ENCODE peak calls at places on chromosomes 3 and 15, in seven cellular contexts. One of them, this sample, is unnamed.

GRCh38 chr15:83288381-83288801 is 3.9 kb upstream of the BNC1 start:
- DNase-seq in epithelial cell of esophagus: peak
- DNase-seq in GM06990: no peak
- DNase-seq in heart left ventricle: no peak
- DNase-seq in progenitor cell of endocrine pancreas: no peak
- DNase-seq in breast epithelium: peak
- DNase-seq in type B pancreatic cell: no peak
- DNase-seq in this sample: peak

GRCh38 chr3:133574260-133574881 is 885 bp downstream of the CDV3 start:
- DNase-seq in epithelial cell of esophagus: peak
- DNase-seq in GM06990: peak
- DNase-seq in heart left ventricle: peak
- DNase-seq in progenitor cell of endocrine pancreas: peak
- DNase-seq in breast epithelium: peak
- DNase-seq in type B pancreatic cell: peak
- DNase-seq in this sample: peak

GRCh38 chr3:4821975-4822374 is 157.3 kb upstream of the BHLHE40 start:
- DNase-seq in epithelial cell of esophagus: no peak
- DNase-seq in GM06990: no peak
- DNase-seq in heart left ventricle: no peak
- DNase-seq in progenitor cell of endocrine pancreas: no peak
- DNase-seq in breast epithelium: no peak
- DNase-seq in type B pancreatic cell: no peak
- DNase-seq in this sample: no peak

GRCh38 chr3:7800006-7800780 is 701.4 kb upstream of the LMCD1 start:
- DNase-seq in epithelial cell of esophagus: peak
- DNase-seq in GM06990: no peak
- DNase-seq in heart left ventricle: no peak
- DNase-seq in progenitor cell of endocrine pancreas: no peak
- DNase-seq in breast epithelium: no peak
- DNase-seq in type B pancreatic cell: no peak
- DNase-seq in this sample: peak

GRCh38 chr3:179410317-179410716 is 41.0 kb downstream of the GNB4 start:
- DNase-seq in epithelial cell of esophagus: peak
- DNase-seq in GM06990: no peak
- DNase-seq in heart left ventricle: no peak
- DNase-seq in progenitor cell of endocrine pancreas: no peak
- DNase-seq in breast epithelium: no peak
- DNase-seq in type B pancreatic cell: no peak
- DNase-seq in this sample: no peak

GRCh38 chr3:171813897-171814460 is 3.7 kb upstream of the PLD1 start:
- DNase-seq in epithelial cell of esophagus: no peak
- DNase-seq in GM06990: no peak
- DNase-seq in heart left ventricle: peak
- DNase-seq in progenitor cell of endocrine pancreas: no peak
- DNase-seq in breast epithelium: no peak
- DNase-seq in type B pancreatic cell: no peak
- DNase-seq in this sample: no peak

GRCh38 chr3:4531478-4532025 is 38.4 kb downstream of the ITPR1 start:
- DNase-seq in epithelial cell of esophagus: peak
- DNase-seq in GM06990: no peak
- DNase-seq in heart left ventricle: no peak
- DNase-seq in progenitor cell of endocrine pancreas: no peak
- DNase-seq in breast epithelium: no peak
- DNase-seq in type B pancreatic cell: no peak
- DNase-seq in this sample: peak

GRCh38 chr15:63763476-63764123 is 70.1 kb downstream of the HERC1 start:
- DNase-seq in epithelial cell of esophagus: peak
- DNase-seq in GM06990: peak
- DNase-seq in heart left ventricle: no peak
- DNase-seq in progenitor cell of endocrine pancreas: no peak
- DNase-seq in breast epithelium: no peak
- DNase-seq in type B pancreatic cell: no peak
- DNase-seq in this sample: no peak

GRCh38 chr15:36361351-36361870 is 218.0 kb upstream of the CDIN1 start:
- DNase-seq in epithelial cell of esophagus: peak
- DNase-seq in GM06990: no peak
- DNase-seq in heart left ventricle: no peak
- DNase-seq in progenitor cell of endocrine pancreas: no peak
- DNase-seq in breast epithelium: no peak
- DNase-seq in type B pancreatic cell: no peak
- DNase-seq in this sample: no peak

GRCh38 chr15:57500979-57501576 is 90.6 kb upstream of the MYZAP start:
- DNase-seq in epithelial cell of esophagus: peak
- DNase-seq in GM06990: no peak
- DNase-seq in heart left ventricle: no peak
- DNase-seq in progenitor cell of endocrine pancreas: no peak
- DNase-seq in breast epithelium: no peak
- DNase-seq in type B pancreatic cell: no peak
- DNase-seq in this sample: peak

GRCh38 chr3:56976666-56977560 is 83.6 kb upstream of the SPATA12 start:
- DNase-seq in epithelial cell of esophagus: no peak
- DNase-seq in GM06990: no peak
- DNase-seq in heart left ventricle: no peak
- DNase-seq in progenitor cell of endocrine pancreas: no peak
- DNase-seq in breast epithelium: no peak
- DNase-seq in type B pancreatic cell: no peak
- DNase-seq in this sample: peak

GRCh38 chr15:66948294-66948693 is 117.1 kb upstream of the SMAD3 start:
- DNase-seq in epithelial cell of esophagus: peak
- DNase-seq in GM06990: no peak
- DNase-seq in heart left ventricle: no peak
- DNase-seq in progenitor cell of endocrine pancreas: no peak
- DNase-seq in breast epithelium: no peak
- DNase-seq in type B pancreatic cell: no peak
- DNase-seq in this sample: peak

GRCh38 chr15:50149090-50149489 is 30.1 kb upstream of the ATP8B4 start:
- DNase-seq in epithelial cell of esophagus: peak
- DNase-seq in GM06990: no peak
- DNase-seq in heart left ventricle: no peak
- DNase-seq in progenitor cell of endocrine pancreas: no peak
- DNase-seq in breast epithelium: no peak
- DNase-seq in type B pancreatic cell: no peak
- DNase-seq in this sample: no peak

GRCh38 chr3:154730221-154730620 is 300.2 kb upstream of the GPR149 start:
- DNase-seq in epithelial cell of esophagus: peak
- DNase-seq in GM06990: no peak
- DNase-seq in heart left ventricle: no peak
- DNase-seq in progenitor cell of endocrine pancreas: no peak
- DNase-seq in breast epithelium: no peak
- DNase-seq in type B pancreatic cell: no peak
- DNase-seq in this sample: peak

GRCh38 chr3:71564361-71564760 is 19.2 kb downstream of the FOXP1 start:
- DNase-seq in epithelial cell of esophagus: peak
- DNase-seq in GM06990: no peak
- DNase-seq in heart left ventricle: no peak
- DNase-seq in progenitor cell of endocrine pancreas: no peak
- DNase-seq in breast epithelium: no peak
- DNase-seq in type B pancreatic cell: no peak
- DNase-seq in this sample: peak

GRCh38 chr15:37032091-37032775 is 68.1 kb downstream of the MEIS2 start:
- DNase-seq in epithelial cell of esophagus: no peak
- DNase-seq in GM06990: no peak
- DNase-seq in heart left ventricle: no peak
- DNase-seq in progenitor cell of endocrine pancreas: no peak
- DNase-seq in breast epithelium: no peak
- DNase-seq in type B pancreatic cell: no peak
- DNase-seq in this sample: no peak

GRCh38 chr3:149706905-149707304 is 45.4 kb downstream of the COMMD2 start:
- DNase-seq in epithelial cell of esophagus: no peak
- DNase-seq in GM06990: no peak
- DNase-seq in heart left ventricle: peak
- DNase-seq in progenitor cell of endocrine pancreas: no peak
- DNase-seq in breast epithelium: no peak
- DNase-seq in type B pancreatic cell: no peak
- DNase-seq in this sample: no peak

GRCh38 chr3:119841808-119842471 is 60.0 kb downstream of the NR1I2 start:
- DNase-seq in epithelial cell of esophagus: no peak
- DNase-seq in GM06990: no peak
- DNase-seq in heart left ventricle: no peak
- DNase-seq in progenitor cell of endocrine pancreas: no peak
- DNase-seq in breast epithelium: no peak
- DNase-seq in type B pancreatic cell: no peak
- DNase-seq in this sample: no peak

GRCh38 chr3:73284432-73284831 is 223.0 kb downstream of the EBLN2 start:
- DNase-seq in epithelial cell of esophagus: no peak
- DNase-seq in GM06990: no peak
- DNase-seq in heart left ventricle: no peak
- DNase-seq in progenitor cell of endocrine pancreas: no peak
- DNase-seq in breast epithelium: no peak
- DNase-seq in type B pancreatic cell: no peak
- DNase-seq in this sample: no peak

GRCh38 chr15:77104155-77104554 is 33.2 kb upstream of the TSPAN3 start:
- DNase-seq in epithelial cell of esophagus: no peak
- DNase-seq in GM06990: no peak
- DNase-seq in heart left ventricle: peak
- DNase-seq in progenitor cell of endocrine pancreas: no peak
- DNase-seq in breast epithelium: no peak
- DNase-seq in type B pancreatic cell: no peak
- DNase-seq in this sample: no peak

GRCh38 chr15:62889141-62889661 is 153.3 kb upstream of the TPM1 start:
- DNase-seq in epithelial cell of esophagus: no peak
- DNase-seq in GM06990: no peak
- DNase-seq in heart left ventricle: no peak
- DNase-seq in progenitor cell of endocrine pancreas: no peak
- DNase-seq in breast epithelium: no peak
- DNase-seq in type B pancreatic cell: no peak
- DNase-seq in this sample: no peak

GRCh38 chr3:43893721-43894120 is 203.0 kb downstream of the ABHD5 start:
- DNase-seq in epithelial cell of esophagus: peak
- DNase-seq in GM06990: no peak
- DNase-seq in heart left ventricle: no peak
- DNase-seq in progenitor cell of endocrine pancreas: no peak
- DNase-seq in breast epithelium: no peak
- DNase-seq in type B pancreatic cell: no peak
- DNase-seq in this sample: no peak

GRCh38 chr3:15206662-15207576 is 873 bp downstream of the CAPN7 start:
- DNase-seq in epithelial cell of esophagus: peak
- DNase-seq in GM06990: peak
- DNase-seq in heart left ventricle: no peak
- DNase-seq in progenitor cell of endocrine pancreas: no peak
- DNase-seq in breast epithelium: peak
- DNase-seq in type B pancreatic cell: peak
- DNase-seq in this sample: peak

GRCh38 chr15:74541494-74542191 is 623 bp downstream of the ARID3B start:
- DNase-seq in epithelial cell of esophagus: peak
- DNase-seq in GM06990: peak
- DNase-seq in heart left ventricle: peak
- DNase-seq in progenitor cell of endocrine pancreas: no peak
- DNase-seq in breast epithelium: peak
- DNase-seq in type B pancreatic cell: no peak
- DNase-seq in this sample: peak

GRCh38 chr3:41265823-41266273 is 66.5 kb downstream of the CTNNB1 start:
- DNase-seq in epithelial cell of esophagus: no peak
- DNase-seq in GM06990: no peak
- DNase-seq in heart left ventricle: no peak
- DNase-seq in progenitor cell of endocrine pancreas: no peak
- DNase-seq in breast epithelium: no peak
- DNase-seq in type B pancreatic cell: no peak
- DNase-seq in this sample: peak

GRCh38 chr15:70643783-70644125 is 119.6 kb downstream of the UACA start:
- DNase-seq in epithelial cell of esophagus: peak
- DNase-seq in GM06990: no peak
- DNase-seq in heart left ventricle: no peak
- DNase-seq in progenitor cell of endocrine pancreas: no peak
- DNase-seq in breast epithelium: no peak
- DNase-seq in type B pancreatic cell: no peak
- DNase-seq in this sample: peak

GRCh38 chr3:126081618-126082333 is 2.1 kb downstream of the SLC41A3 start:
- DNase-seq in epithelial cell of esophagus: peak
- DNase-seq in GM06990: peak
- DNase-seq in heart left ventricle: no peak
- DNase-seq in progenitor cell of endocrine pancreas: no peak
- DNase-seq in breast epithelium: peak
- DNase-seq in type B pancreatic cell: no peak
- DNase-seq in this sample: peak

GRCh38 chr15:70269331-70269911 is 171.7 kb upstream of the TLE3 start:
- DNase-seq in epithelial cell of esophagus: no peak
- DNase-seq in GM06990: no peak
- DNase-seq in heart left ventricle: no peak
- DNase-seq in progenitor cell of endocrine pancreas: no peak
- DNase-seq in breast epithelium: no peak
- DNase-seq in type B pancreatic cell: no peak
- DNase-seq in this sample: no peak

GRCh38 chr15:48064435-48064834 is 56.4 kb upstream of the SLC24A5 start:
- DNase-seq in epithelial cell of esophagus: no peak
- DNase-seq in GM06990: no peak
- DNase-seq in heart left ventricle: no peak
- DNase-seq in progenitor cell of endocrine pancreas: no peak
- DNase-seq in breast epithelium: no peak
- DNase-seq in type B pancreatic cell: no peak
- DNase-seq in this sample: no peak

GRCh38 chr15:76994001-76994400 is 925 bp upstream of the PSTPIP1 start:
- DNase-seq in epithelial cell of esophagus: peak
- DNase-seq in GM06990: no peak
- DNase-seq in heart left ventricle: no peak
- DNase-seq in progenitor cell of endocrine pancreas: no peak
- DNase-seq in breast epithelium: no peak
- DNase-seq in type B pancreatic cell: no peak
- DNase-seq in this sample: peak

GRCh38 chr3:142315083-142315482 is 89.7 kb upstream of the GK5 start:
- DNase-seq in epithelial cell of esophagus: peak
- DNase-seq in GM06990: no peak
- DNase-seq in heart left ventricle: no peak
- DNase-seq in progenitor cell of endocrine pancreas: no peak
- DNase-seq in breast epithelium: no peak
- DNase-seq in type B pancreatic cell: no peak
- DNase-seq in this sample: peak
- TF ChIP-seq CTCF in epithelial cell of esophagus: no peak
- TF ChIP-seq CTCF in GM06990: no peak
- TF ChIP-seq CTCF in heart left ventricle: no peak
- TF ChIP-seq CTCF in progenitor cell of endocrine pancreas: no peak
- TF ChIP-seq CTCF in breast epithelium: no peak
- TF ChIP-seq CTCF in type B pancreatic cell: no peak
- TF ChIP-seq CTCF in this sample: no peak

GRCh38 chr3:53342353-53342752 is 5.0 kb downstream of the DCP1A start:
- DNase-seq in epithelial cell of esophagus: no peak
- DNase-seq in GM06990: no peak
- DNase-seq in heart left ventricle: peak
- DNase-seq in progenitor cell of endocrine pancreas: no peak
- DNase-seq in breast epithelium: no peak
- DNase-seq in type B pancreatic cell: no peak
- DNase-seq in this sample: no peak
- TF ChIP-seq CTCF in epithelial cell of esophagus: no peak
- TF ChIP-seq CTCF in GM06990: no peak
- TF ChIP-seq CTCF in heart left ventricle: no peak
- TF ChIP-seq CTCF in progenitor cell of endocrine pancreas: no peak
- TF ChIP-seq CTCF in breast epithelium: no peak
- TF ChIP-seq CTCF in type B pancreatic cell: no peak
- TF ChIP-seq CTCF in this sample: no peak

GRCh38 chr3:50978991-50979667 is 304.4 kb downstream of the DOCK3 start:
- DNase-seq in epithelial cell of esophagus: no peak
- DNase-seq in GM06990: no peak
- DNase-seq in heart left ventricle: no peak
- DNase-seq in progenitor cell of endocrine pancreas: no peak
- DNase-seq in breast epithelium: no peak
- DNase-seq in type B pancreatic cell: no peak
- DNase-seq in this sample: no peak
- TF ChIP-seq CTCF in epithelial cell of esophagus: no peak
- TF ChIP-seq CTCF in GM06990: peak
- TF ChIP-seq CTCF in heart left ventricle: no peak
- TF ChIP-seq CTCF in progenitor cell of endocrine pancreas: no peak
- TF ChIP-seq CTCF in breast epithelium: no peak
- TF ChIP-seq CTCF in type B pancreatic cell: no peak
- TF ChIP-seq CTCF in this sample: no peak

GRCh38 chr3:177476921-177477435 is 279.7 kb upstream of the TBL1XR1 start:
- DNase-seq in epithelial cell of esophagus: peak
- DNase-seq in GM06990: no peak
- DNase-seq in heart left ventricle: no peak
- DNase-seq in progenitor cell of endocrine pancreas: no peak
- DNase-seq in breast epithelium: no peak
- DNase-seq in type B pancreatic cell: no peak
- DNase-seq in this sample: no peak
- TF ChIP-seq CTCF in epithelial cell of esophagus: no peak
- TF ChIP-seq CTCF in GM06990: no peak
- TF ChIP-seq CTCF in heart left ventricle: no peak
- TF ChIP-seq CTCF in progenitor cell of endocrine pancreas: no peak
- TF ChIP-seq CTCF in breast epithelium: no peak
- TF ChIP-seq CTCF in type B pancreatic cell: no peak
- TF ChIP-seq CTCF in this sample: no peak